ENCODE peak calls at places on chromosomes 11 and 22, in five cellular contexts. G is transverse colon; V is CD8-positive, alpha-beta memory T cell; F is tibial nerve; A is AG04449. X is an unnamed sample.

GRCh38 chr11:87374206-87374793 is 336.6 kb downstream of the TMEM135 start:
- DNase-seq in G (no peak), V (no peak), F (no peak), A (no peak), X (no peak)

GRCh38 chr22:46547883-46548244 is 10.4 kb upstream of the CELSR1 start:
- DNase-seq in G (peak), V (no peak), F (peak), A (peak), X (peak)

GRCh38 chr11:10322830-10323792 is 18.2 kb downstream of the ADM start:
- DNase-seq in G (peak), V (no peak), F (no peak), A (peak), X (no peak)

GRCh38 chr11:63804259-63804658 is 9.0 kb upstream of the SPINDOC start:
- DNase-seq in G (peak), V (no peak), F (no peak), A (no peak), X (no peak)

GRCh38 chr11:120977470-120977869 is 46.4 kb upstream of the TBCEL start:
- DNase-seq in G (no peak), V (no peak), F (no peak), A (no peak), X (no peak)

GRCh38 chr11:111655924-111656323 is 53.7 kb downstream of the SIK2 start:
- DNase-seq in G (no peak), V (no peak), F (no peak), A (no peak), X (no peak)

GRCh38 chr11:13674799-13675509 is 6.5 kb downstream of the FAR1 start:
- DNase-seq in G (no peak), V (no peak), F (no peak), A (no peak), X (no peak)

GRCh38 chr22:23566716-23567475 is 13.2 kb downstream of the IGLL1 start:
- DNase-seq in G (no peak), V (no peak), F (no peak), A (no peak), X (no peak)

GRCh38 chr22:24189249-24190158 is 8.2 kb downstream of the SUSD2 start:
- DNase-seq in G (peak), V (no peak), F (peak), A (no peak), X (no peak)

GRCh38 chr11:65539401-65540289 is 14.8 kb downstream of the SCYL1 start:
- DNase-seq in G (peak), V (no peak), F (no peak), A (no peak), X (no peak)

DNA sequence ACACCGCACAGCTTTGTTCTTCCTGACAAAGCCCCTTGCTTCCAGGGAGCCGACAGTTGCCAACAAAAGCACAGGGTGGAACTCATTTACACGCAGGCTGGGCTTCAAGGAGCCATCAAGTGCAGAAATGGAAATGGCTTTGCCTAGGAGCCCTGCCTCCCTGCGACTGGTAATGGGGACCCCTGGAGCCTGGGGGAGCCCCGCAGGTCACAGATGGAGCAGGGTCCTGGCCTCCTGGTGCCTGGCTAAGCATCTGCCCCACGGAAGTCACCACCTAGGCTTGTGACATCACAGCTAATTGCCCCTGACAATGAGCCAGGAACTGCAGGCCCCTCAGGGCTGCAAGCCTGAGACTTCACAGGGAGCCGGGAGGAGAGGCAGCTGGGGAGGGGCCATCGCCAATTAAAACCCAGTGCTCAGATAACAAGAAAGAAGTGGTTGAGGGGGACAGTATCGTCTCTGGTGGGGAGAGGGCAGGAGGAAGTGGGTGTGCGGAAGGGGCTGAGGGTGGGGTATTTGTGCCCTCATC is 66.8 kb downstream of the NFAM1 start:
- DNase-seq in G (no peak), V (no peak), F (no peak), A (no peak), X (no peak)
- H3K4me3 ChIP-seq in G (no peak), V (no peak), F (no peak), A (no peak), X (no peak)

GRCh38 chr22:27296091-27296675 is 505.4 kb downstream of the MN1 start:
- DNase-seq in G (no peak), V (no peak), F (no peak), A (no peak), X (no peak)
- H3K4me3 ChIP-seq in G (no peak), V (no peak), F (no peak), A (no peak), X (no peak)

GRCh38 chr11:46674463-46675287 is 25.7 kb downstream of the ARHGAP1 start:
- DNase-seq in G (peak), V (no peak), F (no peak), A (no peak), X (no peak)
- H3K4me3 ChIP-seq in G (no peak), V (no peak), F (no peak), A (no peak), X (no peak)

GRCh38 chr22:37803636-37804371 is 3.9 kb upstream of the GCAT start:
- DNase-seq in G (no peak), V (no peak), F (no peak), A (no peak), X (no peak)
- H3K4me3 ChIP-seq in G (no peak), V (no peak), F (peak), A (peak), X (no peak)

DNA sequence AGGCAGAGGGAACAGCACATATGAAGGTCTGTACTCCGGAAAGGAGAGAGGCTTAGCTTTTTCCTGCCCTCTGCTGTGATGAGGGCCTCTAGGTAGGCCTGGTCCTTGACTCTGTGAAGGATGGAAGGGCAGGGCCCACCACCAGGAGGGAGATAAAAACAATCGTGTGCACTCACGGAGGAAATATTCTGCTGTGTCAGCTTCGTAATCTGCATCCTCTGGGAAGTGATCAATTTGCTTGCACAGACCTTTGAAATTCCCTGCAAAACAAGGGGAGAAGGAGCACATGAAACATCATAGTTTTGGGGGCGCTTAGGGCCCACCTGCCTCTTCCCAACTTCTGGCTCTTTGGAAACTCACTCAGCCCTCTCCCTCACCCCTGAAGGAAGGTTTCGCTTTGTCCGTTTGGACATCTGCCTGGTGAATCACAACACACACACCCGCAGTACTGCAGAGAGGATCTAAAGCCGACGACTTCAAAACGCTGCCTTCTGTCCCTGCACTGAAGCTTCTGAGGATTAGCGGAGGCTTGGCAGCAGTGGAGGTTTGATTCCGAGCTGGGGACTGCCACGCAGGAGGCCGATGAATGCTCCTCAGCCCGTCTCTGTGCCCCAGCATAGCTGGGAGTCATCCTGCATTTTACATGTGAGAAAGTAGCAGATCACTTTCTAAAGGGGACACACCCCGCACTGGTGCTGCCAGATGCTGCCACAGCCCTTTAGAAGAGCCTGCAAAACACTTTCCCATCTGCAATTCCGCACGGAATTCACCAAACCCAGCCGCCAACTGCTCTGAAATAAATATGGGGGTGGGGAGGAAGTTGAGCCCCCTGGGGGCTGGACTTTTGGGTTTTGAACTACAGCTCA is 58.6 kb upstream of the EIF3D start:
- DNase-seq in G (no peak), V (no peak), F (no peak), A (no peak), X (no peak)
- H3K4me3 ChIP-seq in G (no peak), V (no peak), F (no peak), A (peak), X (no peak)

GRCh38 chr22:35664955-35665577 is 16.8 kb downstream of the APOL6 start:
- DNase-seq in G (no peak), V (no peak), F (no peak), A (no peak), X (no peak)

GRCh38 chr22:35657571-35658312 is 9.5 kb downstream of the APOL6 start:
- DNase-seq in G (no peak), V (no peak), F (no peak), A (no peak), X (no peak)

GRCh38 chr22:35661377-35661937 is 13.2 kb downstream of the APOL6 start:
- DNase-seq in G (no peak), V (no peak), F (no peak), A (no peak), X (no peak)

GRCh38 chr22:35663371-35663770 is 15.1 kb downstream of the APOL6 start:
- DNase-seq in G (no peak), V (no peak), F (no peak), A (no peak), X (no peak)
- H3K4me3 ChIP-seq in G (no peak), V (no peak), F (peak), A (no peak), X (peak)

X was measured in epithelial cell of proximal tubule.